ENCODE peak calls at places on chromosomes 5 and 9, in four cellular contexts. T is GM12878, R is K562, C is HepG2. L is an unnamed sample.

GRCh38 chr5:145835839-145836222 is 689 bp upstream of the PRELID2 start:
- DNase-seq in C (no peak), T (no peak), R (no peak), L (no peak)

GRCh38 chr9:132671620-132672412 is 1.6 kb downstream of the GTF3C4 start:
- DNase-seq in T (no peak), R (no peak), C (no peak), L (no peak)

GRCh38 chr5:65120371-65120967 is 351.7 kb downstream of the CWC27 start:
- DNase-seq in R (no peak), T (no peak), C (no peak), L (no peak)

GRCh38 chr9:93116049-93116961 is 17.7 kb downstream of the NINJ1 start:
- DNase-seq in R (peak), C (peak), T (no peak), L (no peak)

GRCh38 chr9:120910643-120911042 is 16.0 kb downstream of the TRAF1 start:
- DNase-seq in T (no peak), C (no peak), R (no peak), L (no peak)

GRCh38 chr5:134070648-134070978 is 43.9 kb upstream of the TCF7 start:
- DNase-seq in R (no peak), T (no peak), C (no peak), L (no peak)

GRCh38 chr5:74205745-74206570 is 434.6 kb downstream of the ENC1 start:
- DNase-seq in C (no peak), R (no peak), T (no peak), L (no peak)

GRCh38 chr5:55172051-55172899 is 702 bp downstream of the CDC20B start:
- DNase-seq in T (peak), C (peak), R (peak), L (peak)

GRCh38 chr9:96068511-96068910 is 193.0 kb downstream of the ERCC6L2 start:
- DNase-seq in C (no peak), R (no peak), T (no peak), L (no peak)

GRCh38 chr5:61401726-61402125 is 69.7 kb downstream of the ZSWIM6 start:
- DNase-seq in R (peak), C (no peak), T (no peak), L (no peak)

GRCh38 chr9:85577353-85577952 is 164.3 kb downstream of the AGTPBP1 start:
- DNase-seq in T (no peak), R (no peak), C (no peak), L (peak)

GRCh38 chr9:97704851-97705250 is 7.7 kb upstream of the XPA start:
- DNase-seq in T (no peak), R (no peak), C (no peak), L (no peak)

GRCh38 chr5:125281662-125282061 is 535.2 kb upstream of the ZNF608 start:
- DNase-seq in T (no peak), R (no peak), C (no peak), L (no peak)

GRCh38 chr5:159660401-159660800 is 255.9 kb upstream of the ADRA1B start:
- DNase-seq in R (peak), T (no peak), C (no peak), L (no peak)

GRCh38 chr9:89362647-89363310 is 44.5 kb downstream of the SECISBP2 start:
- DNase-seq in T (no peak), C (no peak), R (no peak), L (no peak)

GRCh38 chr9:83280259-83280658 is 217.3 kb upstream of the RASEF start:
- DNase-seq in T (no peak), C (no peak), R (no peak), L (no peak)

GRCh38 chr5:166992874-166993722 is 1298.3 kb upstream of the WWC1 start:
- DNase-seq in C (no peak), T (no peak), R (no peak), L (no peak)

GRCh38 chr9:131001021-131001420 is 8.0 kb upstream of the LAMC3 start:
- DNase-seq in R (no peak), C (no peak), T (no peak), L (no peak)

DNA sequence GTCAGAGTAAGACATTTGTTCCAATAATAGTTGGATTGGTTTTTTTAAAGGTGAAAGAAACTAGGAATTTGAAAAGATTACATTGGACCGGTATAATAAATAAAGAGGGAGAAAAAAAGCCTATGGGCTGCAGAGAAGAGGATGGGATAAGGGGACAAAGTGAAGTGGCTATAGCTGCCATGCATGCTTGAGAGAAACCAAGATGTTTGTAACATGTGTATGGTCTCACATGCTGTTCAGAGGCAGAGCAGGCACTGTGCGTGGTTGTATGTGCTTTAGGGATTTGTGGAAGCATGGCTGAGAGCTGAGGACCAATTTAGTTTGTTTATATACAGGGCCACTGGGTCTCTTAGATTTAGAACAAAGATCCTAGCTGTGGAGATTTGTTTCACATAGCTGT is 32.7 kb downstream of the LNPEP start:
- DNase-seq in T (no peak), R (no peak), C (no peak), L (peak)
- TF ChIP-seq SP1 in T (no peak), R (no peak), C (no peak), L (no peak)

DNA sequence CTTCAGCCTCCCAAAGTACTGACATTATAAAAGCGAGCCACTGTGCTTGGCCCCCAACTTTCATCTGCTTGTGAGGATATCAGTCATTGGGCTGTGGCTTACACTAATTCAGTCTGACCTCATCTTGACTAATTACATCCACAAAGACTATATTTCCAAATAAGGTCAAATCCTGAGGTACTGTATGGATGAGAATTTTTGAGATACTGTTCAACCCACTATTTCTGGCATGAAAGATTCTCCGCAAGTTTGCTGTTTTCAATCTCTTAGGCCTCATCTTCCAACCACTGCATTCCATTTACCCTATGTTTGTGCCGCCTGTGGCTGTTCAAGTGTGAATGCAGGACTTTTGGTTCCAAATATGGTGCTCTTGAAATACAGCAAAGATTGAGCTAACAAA is 401.0 kb upstream of the SGCD start:
- DNase-seq in R (no peak), T (no peak), C (no peak), L (no peak)
- TF ChIP-seq FOXM1 in R (no peak), T (no peak), C (no peak), L (no peak)

DNA sequence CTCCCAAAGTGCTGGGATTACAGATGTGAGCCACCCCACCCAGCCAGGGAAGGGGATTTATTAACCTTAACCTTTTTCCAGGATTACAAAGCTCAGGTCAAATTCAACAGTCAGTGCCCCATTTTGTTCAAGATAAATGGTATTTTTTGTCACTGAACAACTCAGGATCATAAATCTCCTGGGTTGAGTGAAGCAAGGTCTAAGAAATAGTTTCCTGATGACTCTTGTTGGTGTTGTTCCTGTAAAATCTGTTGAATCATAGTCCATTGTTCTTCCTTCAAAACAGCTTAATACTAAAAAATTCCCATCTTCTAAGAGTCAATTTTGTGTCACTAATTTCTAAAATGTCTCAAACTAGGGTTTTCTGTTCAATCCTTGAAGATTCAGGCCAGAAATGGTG is 33.9 kb upstream of the JMY start:
- DNase-seq in T (no peak), R (no peak), C (no peak), L (no peak)
- TF ChIP-seq SP1 in T (no peak), R (no peak), C (no peak), L (no peak)

GRCh38 chr9:16708638-16709435 is 161.6 kb downstream of the BNC2 start:
- DNase-seq in T (no peak), R (no peak), C (no peak), L (no peak)

GRCh38 chr9:16712800-16713199 is 157.7 kb downstream of the BNC2 start:
- DNase-seq in C (no peak), T (no peak), R (no peak), L (no peak)

GRCh38 chr9:16715404-16715803 is 155.1 kb downstream of the BNC2 start:
- DNase-seq in R (no peak), T (no peak), C (no peak), L (no peak)

GRCh38 chr9:16709936-16710335 is 160.5 kb downstream of the BNC2 start:
- DNase-seq in R (no peak), C (no peak), T (no peak), L (no peak)

GRCh38 chr9:16710888-16711287 is 159.6 kb downstream of the BNC2 start:
- DNase-seq in C (no peak), R (no peak), T (no peak), L (no peak)
- TF ChIP-seq FOXM1 in C (no peak), R (no peak), T (no peak), L (no peak)

GRCh38 chr5:127785098-127785927 is 82.1 kb downstream of the CCDC192 start:
- DNase-seq in C (no peak), R (no peak), T (peak), L (no peak)
- TF ChIP-seq SP1 in C (no peak), R (no peak), T (no peak), L (no peak)

DNA sequence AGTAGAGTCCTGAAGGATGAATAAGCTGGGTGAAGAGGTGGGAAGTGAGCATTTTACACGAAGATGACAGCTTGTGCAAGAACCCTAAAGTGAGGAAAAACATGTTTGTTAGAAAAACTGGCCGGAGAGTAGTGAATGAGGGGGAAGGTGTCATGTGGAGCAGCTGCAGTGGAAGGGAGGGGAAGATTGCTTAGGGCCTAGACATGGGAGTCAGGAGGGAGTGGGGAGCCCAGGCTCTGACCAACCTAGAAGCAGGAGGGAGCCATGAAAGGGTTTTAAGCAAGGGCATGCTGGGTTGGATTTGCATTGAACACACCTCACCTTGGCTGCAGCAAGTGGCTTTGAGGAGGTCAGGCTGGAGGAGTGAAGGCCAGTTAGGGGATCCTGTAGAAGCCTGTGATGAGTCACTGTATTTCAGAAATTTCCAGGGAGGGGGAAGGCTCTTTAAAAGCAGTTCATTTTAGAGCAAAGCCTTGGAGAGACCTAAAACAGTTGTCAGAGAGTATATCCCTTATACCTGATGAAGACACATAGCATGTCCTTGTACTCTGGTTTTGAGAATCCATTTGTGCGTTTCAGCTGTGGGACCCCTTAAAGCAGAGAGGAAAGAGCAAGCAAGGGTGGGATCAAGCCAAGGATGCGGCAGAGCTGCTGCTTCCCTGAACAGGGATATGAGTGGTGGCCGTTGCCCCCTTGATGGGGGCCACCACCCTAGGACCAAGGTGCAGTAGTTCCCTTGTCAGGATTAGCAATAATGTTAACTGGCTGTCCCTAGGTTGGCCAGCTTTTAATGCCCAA is 45.4 kb downstream of the ANGPTL2 start:
- DNase-seq in T (no peak), C (no peak), R (no peak), L (no peak)
- TF ChIP-seq FOXM1 in T (no peak), C (no peak), R (no peak), L (no peak)

DNA sequence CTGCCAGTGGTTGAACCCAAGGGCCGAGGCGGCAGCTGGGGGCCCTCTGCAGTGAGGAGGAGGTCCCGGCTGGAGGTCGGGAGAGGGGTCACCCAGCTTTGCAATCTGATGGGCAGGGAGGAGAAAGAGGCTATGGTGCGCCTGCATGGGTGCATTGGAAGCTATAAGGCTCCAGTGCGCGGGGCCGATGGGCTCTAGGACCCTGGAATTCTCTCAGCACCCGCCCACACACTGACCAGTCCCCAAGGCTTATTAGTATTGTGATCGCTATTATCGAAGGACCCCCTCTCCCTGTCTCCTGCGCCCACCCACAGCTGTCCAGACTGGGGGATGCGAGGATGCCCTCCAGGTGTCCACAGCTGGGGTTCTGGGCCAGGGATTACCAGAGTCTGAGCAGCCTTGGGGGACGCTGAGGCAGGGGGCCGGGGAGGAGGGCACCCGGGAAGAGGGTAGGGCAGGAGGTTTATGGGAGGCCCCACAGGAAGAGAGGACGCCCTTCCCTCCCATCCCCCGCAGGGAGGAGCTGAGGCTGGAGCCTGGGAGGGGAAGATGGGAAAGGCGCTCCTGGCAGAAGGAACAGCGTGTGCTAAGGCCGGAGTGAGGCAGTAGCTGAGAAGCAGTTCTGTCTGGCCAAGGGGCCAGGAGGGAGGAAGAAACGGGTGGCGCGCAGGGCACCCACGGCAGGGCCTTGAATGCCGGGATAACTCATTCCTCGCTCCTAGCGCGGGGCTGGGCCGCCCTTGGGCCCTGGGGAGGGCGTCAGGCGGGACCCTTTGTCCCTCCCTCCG is 24.2 kb downstream of the C9orf50 start:
- DNase-seq in R (no peak), C (peak), T (no peak), L (no peak)
- TF ChIP-seq SP1 in R (no peak), C (peak), T (no peak), L (no peak)

GRCh38 chr5:113142186-113142585 is 165.6 kb downstream of the DCP2 start:
- DNase-seq in T (no peak), C (no peak), R (no peak), L (no peak)

GRCh38 chr5:113140837-113141661 is 164.5 kb downstream of the DCP2 start:
- DNase-seq in C (no peak), T (no peak), R (no peak), L (no peak)
- TF ChIP-seq FOXM1 in C (no peak), T (no peak), R (no peak), L (no peak)

GRCh38 chr9:70438341-70438924 is 24.0 kb upstream of the KLF9 start:
- DNase-seq in R (peak), C (peak), T (no peak), L (no peak)
- TF ChIP-seq SP1 in R (no peak), C (no peak), T (no peak), L (no peak)

L was measured in HEK293T.